ENCODE peak calls at places on chromosome 4, in seven cellular contexts. W, L, G, A, Q, P and T are unnamed samples.

GRCh38 chr4:187903700-187904099 is 91.9 kb upstream of the ZFP42 start:
- DNase-seq in W (no peak), L (no peak), G (no peak), A (no peak), Q (peak; percentile 20), P (no peak), T (no peak)

GRCh38 chr4:72418458-72418857 is 150.6 kb downstream of the ADAMTS3 start:
- DNase-seq in W (no peak), L (peak; percentile 40), G (peak; percentile 18), A (no peak), Q (peak; percentile 80), P (peak; percentile 63), T (peak; percentile 60)

GRCh38 chr4:98448923-98449322 is 187.7 kb downstream of the RAP1GDS1 start:
- DNase-seq in W (no peak), L (no peak), G (no peak), A (no peak), Q (no peak), P (no peak), T (no peak)

GRCh38 chr4:102268355-102268754 is 76.9 kb downstream of the SLC39A8 start:
- DNase-seq in W (no peak), L (no peak), G (no peak), A (no peak), Q (no peak), P (no peak), T (no peak)

GRCh38 chr4:39883645-39884044 is 94.1 kb downstream of the PDS5A start:
- DNase-seq in W (no peak), L (no peak), G (no peak), A (no peak), Q (peak; percentile 45), P (no peak), T (no peak)

GRCh38 chr4:6475492-6476020 is 3.1 kb upstream of the PPP2R2C start:
- DNase-seq in W (no peak), L (no peak), G (no peak), A (peak; percentile 41), Q (no peak), P (no peak), T (no peak)

GRCh38 chr4:71814433-71814832 is 30.6 kb upstream of the GC start:
- DNase-seq in W (no peak), L (no peak), G (no peak), A (peak; percentile 81), Q (no peak), P (no peak), T (no peak)

GRCh38 chr4:184384810-184385557 is 89.4 kb downstream of the IRF2 start:
- DNase-seq in W (no peak), L (no peak), G (no peak), A (peak; percentile 42), Q (no peak), P (no peak), T (no peak)

GRCh38 chr4:157320092-157320491 is 99.6 kb downstream of the GRIA2 start:
- DNase-seq in W (no peak), L (no peak), G (no peak), A (no peak), Q (no peak), P (no peak), T (no peak)

GRCh38 chr4:23038626-23039245 is 346.0 kb downstream of the GBA3 start:
- DNase-seq in W (no peak), L (no peak), G (no peak), A (no peak), Q (no peak), P (no peak), T (no peak)

GRCh38 chr4:4761128-4761991 is 98.1 kb upstream of the MSX1 start:
- DNase-seq in W (no peak), L (no peak), G (no peak), A (peak; percentile 88), Q (no peak), P (no peak), T (no peak)

GRCh38 chr4:67565284-67565683 is 6.8 kb downstream of the STAP1 start:
- DNase-seq in W (no peak), L (no peak), G (no peak), A (no peak), Q (no peak), P (no peak), T (no peak)

GRCh38 chr4:183200453-183200852 is 101.4 kb downstream of the WWC2 start:
- DNase-seq in W (peak; percentile 81), L (no peak), G (peak; percentile 95), A (no peak), Q (peak; percentile 93), P (peak; percentile 90), T (peak; percentile 86)

GRCh38 chr4:93617596-93617995 is 211.0 kb upstream of the ATOH1 start:
- DNase-seq in W (no peak), L (no peak), G (no peak), A (no peak), Q (no peak), P (no peak), T (no peak)

GRCh38 chr4:80077639-80078038 is 4.6 kb upstream of the ANTXR2 start:
- DNase-seq in W (no peak), L (no peak), G (no peak), A (no peak), Q (peak; percentile 44), P (no peak), T (no peak)

GRCh38 chr4:185740471-185740873 is 71.5 kb downstream of the SORBS2 start:
- DNase-seq in W (no peak), L (no peak), G (no peak), A (no peak), Q (no peak), P (peak; percentile 44), T (no peak)

GRCh38 chr4:176841730-176842129 is 49.0 kb upstream of the VEGFC start:
- DNase-seq in W (no peak), L (no peak), G (no peak), A (no peak), Q (peak; percentile 27), P (no peak), T (no peak)

GRCh38 chr4:60814549-60814948 is 385.6 kb upstream of the ADGRL3 start:
- DNase-seq in W (no peak), L (no peak), G (no peak), A (no peak), Q (no peak), P (no peak), T (no peak)

GRCh38 chr4:163590103-163590502 is 95.6 kb downstream of the TMA16 start:
- DNase-seq in W (no peak), L (no peak), G (no peak), A (no peak), Q (no peak), P (no peak), T (no peak)

GRCh38 chr4:76622717-76623116 is 187.7 kb downstream of the SHROOM3 start:
- DNase-seq in W (no peak), L (no peak), G (no peak), A (no peak), Q (no peak), P (no peak), T (no peak)

GRCh38 chr4:156792462-156793085 is 179.0 kb downstream of the PDGFC start:
- DNase-seq in W (no peak), L (no peak), G (no peak), A (no peak), Q (no peak), P (no peak), T (no peak)

GRCh38 chr4:26141101-26141830 is 179.5 kb upstream of the RBPJ start:
- DNase-seq in W (no peak), L (peak; percentile 32), G (no peak), A (no peak), Q (no peak), P (no peak), T (peak; percentile 34)
- H3K27ac ChIP-seq in W (no peak overlapping the region), L (peak overlapping the region; percentile 89), G (peak overlapping the region; percentile 35), A (peak overlapping the region; percentile 24), Q (no peak overlapping the region), P (peak overlapping the region; percentile 44), T (peak overlapping the region; percentile 76)

GRCh38 chr4:168857009-168857408 is 153.0 kb downstream of the CBR4 start:
- DNase-seq in W (no peak), L (no peak), G (no peak), A (no peak), Q (no peak), P (no peak), T (no peak)

GRCh38 chr4:168857546-168858314 is 152.3 kb downstream of the CBR4 start:
- DNase-seq in W (no peak), L (no peak), G (no peak), A (no peak), Q (peak; percentile 78), P (no peak), T (no peak)

GRCh38 chr4:168854216-168854921 is 155.7 kb downstream of the CBR4 start:
- DNase-seq in W (no peak), L (no peak), G (no peak), A (no peak), Q (no peak), P (no peak), T (no peak)

GRCh38 chr4:168853770-168854169 is 156.3 kb downstream of the CBR4 start:
- DNase-seq in W (no peak), L (no peak), G (no peak), A (no peak), Q (no peak), P (no peak), T (no peak)

GRCh38 chr4:168856312-168856711 is 153.7 kb downstream of the CBR4 start:
- DNase-seq in W (no peak), L (no peak), G (no peak), A (no peak), Q (peak; percentile 94), P (no peak), T (no peak)
- H3K27ac ChIP-seq in W (peak overlapping the region; percentile 85), L (no peak overlapping the region), G (no peak overlapping the region), A (no peak overlapping the region), Q (peak overlapping the region; percentile 85), P (no peak overlapping the region), T (peak overlapping the region; percentile 52)

DNA sequence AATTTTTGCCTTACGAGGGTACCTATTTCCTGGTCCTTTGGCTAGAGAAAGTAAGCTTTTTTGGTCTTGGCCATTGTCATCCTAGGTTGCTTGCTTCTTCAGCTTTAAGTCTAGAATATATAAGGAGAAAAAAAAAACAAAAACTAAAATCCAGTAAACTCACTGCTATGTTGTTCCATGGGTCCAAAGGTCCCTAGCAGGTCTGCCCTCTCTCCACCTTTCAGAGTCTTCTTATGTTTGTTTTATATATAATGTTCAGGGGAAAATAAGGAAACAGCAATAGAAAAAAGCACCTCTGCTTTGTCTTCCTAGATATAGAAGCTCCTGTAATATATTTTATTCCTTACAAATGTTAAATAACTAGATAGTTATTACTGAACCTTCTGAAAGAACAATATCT is 18.0 kb upstream of the BMP2K start:
- DNase-seq in W (no peak), L (no peak), G (no peak), A (no peak), Q (no peak), P (no peak), T (no peak)
- H3K27ac ChIP-seq in W (no peak overlapping the region), L (peak overlapping the region; percentile 11), G (no peak overlapping the region), A (no peak overlapping the region), Q (no peak overlapping the region), P (no peak overlapping the region), T (no peak overlapping the region)

GRCh38 chr4:85669992-85670548 is 195.1 kb downstream of the ARHGAP24 start:
- DNase-seq in W (no peak), L (no peak), G (peak; percentile 14), A (no peak), Q (no peak), P (no peak), T (no peak)
- H3K27ac ChIP-seq in W (no peak overlapping the region), L (no peak overlapping the region), G (no peak overlapping the region), A (no peak overlapping the region), Q (no peak overlapping the region), P (no peak overlapping the region), T (no peak overlapping the region)

GRCh38 chr4:7783560-7783959 is 156.1 kb downstream of the AFAP1 start:
- DNase-seq in W (peak; percentile 9), L (no peak), G (no peak), A (no peak), Q (no peak), P (no peak), T (no peak)
- H3K27ac ChIP-seq in W (peak overlapping the region; percentile 7), L (no peak overlapping the region), G (no peak overlapping the region), A (no peak overlapping the region), Q (peak overlapping the region; percentile 63), P (no peak overlapping the region), T (no peak overlapping the region)